ENCODE peak calls at places on chromosomes 12 and 14, in nine cellular contexts. C is GM12892, I is erythroblast, J is HCT116, E is IMR-90, Q is A549, B is uterus, L is lower leg skin, W is heart left ventricle. Y is an unnamed sample.

GRCh38 chr14:97771340-97772045 is 974.3 kb downstream of the VRK1 start:
- DNase-seq in C (no peak), I (no peak), J (no peak), E (no peak), Q (no peak), B (no peak), L (no peak), W (no peak), Y (no peak)

GRCh38 chr14:101947577-101947903 is 16.8 kb upstream of the DYNC1H1 start:
- DNase-seq in C (no peak), I (peak), J (no peak), E (no peak), Q (no peak), B (no peak), L (no peak), W (no peak), Y (no peak)

GRCh38 chr12:121295123-121295745 is 1.3 kb downstream of the CAMKK2 start:
- DNase-seq in C (no peak), I (peak), J (no peak), E (no peak), Q (peak), B (no peak), L (peak), W (no peak), Y (no peak)

GRCh38 chr12:54370218-54370730 is 6.0 kb upstream of the GPR84 start:
- DNase-seq in C (no peak), I (peak), J (no peak), E (peak), Q (peak), B (peak), L (peak), W (peak), Y (peak)

GRCh38 chr14:71582705-71583104 is 349.5 kb upstream of the RGS6 start:
- DNase-seq in C (no peak), I (no peak), J (no peak), E (peak), Q (no peak), B (no peak), L (no peak), W (no peak), Y (no peak)

GRCh38 chr12:46933947-46934346 is 108.2 kb upstream of the SLC38A4 start:
- DNase-seq in C (no peak), I (peak), J (no peak), E (peak), Q (peak), B (no peak), L (no peak), W (no peak), Y (no peak)

GRCh38 chr14:54895683-54896082 is 6.9 kb downstream of the GCH1 start:
- DNase-seq in C (no peak), I (no peak), J (no peak), E (no peak), Q (no peak), B (no peak), L (no peak), W (no peak), Y (no peak)

GRCh38 chr12:7091171-7091570 is 1.1 kb downstream of the C1R start:
- DNase-seq in C (no peak), I (no peak), J (no peak), E (no peak), Q (no peak), B (no peak), L (peak), W (no peak), Y (no peak)

GRCh38 chr14:86450075-86450474 is 920.1 kb downstream of the FLRT2 start:
- DNase-seq in C (no peak), I (no peak), J (no peak), E (peak), Q (no peak), B (no peak), L (no peak), W (no peak), Y (no peak)

GRCh38 chr14:39617537-39617936 is 185.3 kb upstream of the FBXO33 start:
- DNase-seq in C (no peak), I (no peak), J (no peak), E (no peak), Q (no peak), B (no peak), L (no peak), W (no peak), Y (no peak)

GRCh38 chr12:30830751-30831150 is 76.0 kb upstream of the CAPRIN2 start:
- DNase-seq in C (no peak), I (no peak), J (no peak), E (no peak), Q (no peak), B (no peak), L (no peak), W (no peak), Y (no peak)

GRCh38 chr14:95876769-95877490 is at the start of gene TUNAR:
- DNase-seq in C (no peak), I (no peak), J (no peak), E (no peak), Q (no peak), B (no peak), L (no peak), W (no peak), Y (no peak)

GRCh38 chr12:100652488-100652887 is 79.0 kb downstream of the GAS2L3 start:
- DNase-seq in C (no peak), I (no peak), J (no peak), E (no peak), Q (no peak), B (no peak), L (no peak), W (no peak), Y (no peak)

GRCh38 chr12:59472273-59472672 is 123.6 kb upstream of the SLC16A7 start:
- DNase-seq in C (no peak), I (no peak), J (no peak), E (no peak), Q (no peak), B (no peak), L (no peak), W (no peak), Y (no peak)

GRCh38 chr12:46472893-46473633 is 100.5 kb upstream of the SLC38A2 start:
- DNase-seq in C (no peak), I (no peak), J (no peak), E (peak), Q (peak), B (no peak), L (no peak), W (peak), Y (no peak)

GRCh38 chr12:43882578-43883178 is 46.8 kb downstream of the TMEM117 start:
- DNase-seq in C (no peak), I (peak), J (peak), E (peak), Q (peak), B (no peak), L (no peak), W (no peak), Y (peak)

GRCh38 chr12:75933136-75933535 is 98.4 kb downstream of the PHLDA1 start:
- DNase-seq in C (no peak), I (no peak), J (peak), E (peak), Q (peak), B (no peak), L (no peak), W (no peak), Y (no peak)

GRCh38 chr14:45227566-45227965 is 25.4 kb downstream of the MIS18BP1 start:
- DNase-seq in C (no peak), I (no peak), J (no peak), E (peak), Q (no peak), B (no peak), L (no peak), W (no peak), Y (no peak)

GRCh38 chr12:18932715-18933114 is 194.8 kb downstream of the CAPZA3 start:
- DNase-seq in C (no peak), I (no peak), J (no peak), E (peak), Q (no peak), B (no peak), L (no peak), W (no peak), Y (no peak)

GRCh38 chr12:125528300-125528699 is 463.1 kb downstream of the AACS start:
- DNase-seq in C (no peak), I (no peak), J (no peak), E (no peak), Q (no peak), B (no peak), L (no peak), W (no peak), Y (no peak)

GRCh38 chr12:9391751-9392240 is 183.6 kb upstream of the PZP start:
- DNase-seq in C (no peak), I (no peak), J (no peak), E (no peak), Q (no peak), B (no peak), L (no peak), W (no peak), Y (no peak)

GRCh38 chr14:31770271-31770670 is 209.1 kb downstream of the NUBPL start:
- DNase-seq in C (no peak), I (no peak), J (no peak), E (no peak), Q (no peak), B (no peak), L (no peak), W (no peak), Y (no peak)

GRCh38 chr12:104296718-104297117 is 6.8 kb upstream of the EID3 start:
- DNase-seq in C (no peak), I (no peak), J (no peak), E (no peak), Q (peak), B (no peak), L (no peak), W (no peak), Y (no peak)

GRCh38 chr14:68307769-68308168 is 485.1 kb downstream of the ZFP36L1 start:
- DNase-seq in C (no peak), I (no peak), J (no peak), E (peak), Q (no peak), B (no peak), L (no peak), W (no peak), Y (no peak)

DNA sequence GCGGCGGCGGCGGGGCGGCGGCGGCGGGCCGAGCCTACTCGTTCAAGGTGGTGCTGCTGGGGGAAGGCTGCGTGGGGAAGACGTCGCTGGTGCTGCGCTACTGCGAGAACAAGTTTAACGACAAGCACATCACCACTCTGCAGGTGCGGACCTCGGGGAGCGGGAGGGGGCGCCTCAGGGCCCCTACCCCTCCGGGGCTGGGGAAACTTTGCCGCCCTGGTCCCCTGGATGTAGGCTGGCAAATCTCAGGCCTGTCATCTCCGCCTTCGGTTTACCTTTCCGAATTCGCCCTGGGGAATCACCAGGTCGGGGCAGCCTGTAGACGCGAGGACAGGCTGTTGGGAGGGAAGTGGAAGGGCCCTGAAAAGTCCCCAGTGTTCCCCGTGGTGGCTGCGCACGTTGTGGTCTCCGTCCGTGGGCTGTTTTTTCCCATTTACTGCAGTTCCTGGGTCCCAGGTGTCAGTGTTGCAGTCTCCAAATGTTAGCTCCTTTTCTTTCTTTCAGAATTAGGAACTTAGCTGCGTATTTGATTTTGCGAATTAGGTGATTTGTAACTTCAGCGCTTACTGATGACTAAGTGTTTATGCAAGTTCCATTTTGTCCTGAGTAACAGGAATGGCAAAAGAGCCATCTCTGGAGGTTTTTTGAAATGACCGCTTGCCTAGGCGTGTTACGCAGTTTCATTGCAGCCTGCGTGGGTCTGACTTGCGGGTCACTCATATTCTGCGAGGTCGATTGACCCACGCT is 656 bp downstream of the RAB21 start:
- DNase-seq in C (peak), I (peak), J (no peak), E (peak), Q (peak), B (peak), L (peak), W (no peak), Y (peak)
- TF ChIP-seq POLR2A in C (peak), I (no peak), J (no peak), E (peak), Q (no peak), B (no peak), L (no peak), W (no peak), Y (no peak)

GRCh38 chr12:6057693-6058092 is 66.8 kb downstream of the VWF start:
- DNase-seq in C (no peak), I (no peak), J (no peak), E (no peak), Q (no peak), B (no peak), L (no peak), W (no peak), Y (no peak)
- TF ChIP-seq POLR2A in C (no peak), I (no peak), J (no peak), E (no peak), Q (no peak), B (no peak), L (no peak), W (no peak), Y (no peak)

GRCh38 chr14:105043656-105044055 is 21.6 kb downstream of the GPR132 start:
- DNase-seq in C (no peak), I (no peak), J (no peak), E (no peak), Q (no peak), B (no peak), L (no peak), W (no peak), Y (no peak)

GRCh38 chr14:105046891-105047282 is 18.3 kb downstream of the GPR132 start:
- DNase-seq in C (no peak), I (no peak), J (no peak), E (no peak), Q (no peak), B (no peak), L (no peak), W (no peak), Y (no peak)

GRCh38 chr14:105047283-105048016 is 17.8 kb downstream of the GPR132 start:
- DNase-seq in C (no peak), I (no peak), J (no peak), E (no peak), Q (no peak), B (no peak), L (no peak), W (no peak), Y (no peak)

GRCh38 chr14:105042813-105043212 is 21.9 kb upstream of the CDCA4 start:
- DNase-seq in C (no peak), I (no peak), J (no peak), E (no peak), Q (no peak), B (no peak), L (no peak), W (no peak), Y (no peak)

GRCh38 chr14:105045710-105046326 is 19.4 kb downstream of the GPR132 start:
- DNase-seq in C (peak), I (peak), J (peak), E (peak), Q (peak), B (peak), L (peak), W (peak), Y (peak)
- TF ChIP-seq POLR2A in C (no peak), I (no peak), J (no peak), E (peak), Q (no peak), B (no peak), L (no peak), W (no peak), Y (no peak)

DNA sequence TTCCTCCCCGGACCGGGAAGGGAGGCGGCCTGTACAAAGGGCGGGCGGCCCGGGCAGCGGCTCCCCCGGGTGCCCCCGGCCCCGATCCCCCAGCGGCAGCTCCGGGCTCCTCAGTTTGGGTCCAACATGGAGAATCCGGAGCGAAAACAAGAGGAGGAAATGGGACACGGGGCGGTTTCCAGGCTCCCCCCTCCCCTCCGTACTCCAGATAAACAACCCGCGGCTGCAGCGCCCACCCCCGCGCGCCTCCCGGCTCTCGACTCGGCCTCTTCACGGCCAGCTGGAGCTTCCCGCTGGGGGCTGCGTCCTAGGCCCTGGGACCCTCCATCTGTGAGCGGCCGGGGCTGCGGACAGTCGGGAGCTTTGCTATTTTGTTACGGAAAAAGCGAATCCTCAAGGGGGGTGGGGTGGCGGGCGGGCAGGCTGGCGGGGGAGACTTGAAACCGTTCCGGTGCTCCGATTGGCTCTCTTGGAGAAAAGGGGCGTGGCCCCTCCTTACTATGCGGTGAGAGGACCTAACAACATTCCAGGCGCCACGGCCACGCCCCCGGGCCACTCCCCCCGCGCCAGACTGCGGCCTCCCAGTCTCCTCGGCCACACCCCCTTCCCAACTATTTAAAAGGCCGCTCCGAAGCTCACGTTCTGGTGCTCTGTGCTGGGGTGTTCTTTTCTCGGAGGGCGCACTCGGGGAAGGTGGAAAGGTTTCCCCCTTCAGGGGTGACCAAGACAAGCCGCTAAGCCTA is at the start of gene CTDSP2:
- DNase-seq in C (peak), I (peak), J (peak), E (peak), Q (peak), B (peak), L (peak), W (peak), Y (peak)
- TF ChIP-seq POLR2A in C (no peak), I (no peak), J (peak), E (peak), Q (peak), B (peak), L (peak), W (peak), Y (peak)

GRCh38 chr12:74747305-74747704 is 209.7 kb downstream of the ATXN7L3B start:
- DNase-seq in C (no peak), I (no peak), J (peak), E (peak), Q (peak), B (no peak), L (no peak), W (no peak), Y (no peak)
- TF ChIP-seq POLR2A in C (no peak), I (no peak), J (no peak), E (no peak), Q (no peak), B (no peak), L (no peak), W (no peak), Y (no peak)

GRCh38 chr12:111841750-111842555 is at the start of gene MAPKAPK5:
- DNase-seq in C (peak), I (peak), J (peak), E (peak), Q (peak), B (peak), L (peak), W (peak), Y (peak)
- TF ChIP-seq POLR2A in C (peak), I (peak), J (peak), E (peak), Q (peak), B (peak), L (no peak), W (peak), Y (peak)

GRCh38 chr12:4664111-4664510 is 15.2 kb downstream of the NDUFA9 start:
- DNase-seq in C (no peak), I (peak), J (no peak), E (peak), Q (no peak), B (no peak), L (no peak), W (no peak), Y (peak)
- TF ChIP-seq POLR2A in C (no peak), I (no peak), J (no peak), E (no peak), Q (no peak), B (no peak), L (no peak), W (no peak), Y (no peak)

DNA sequence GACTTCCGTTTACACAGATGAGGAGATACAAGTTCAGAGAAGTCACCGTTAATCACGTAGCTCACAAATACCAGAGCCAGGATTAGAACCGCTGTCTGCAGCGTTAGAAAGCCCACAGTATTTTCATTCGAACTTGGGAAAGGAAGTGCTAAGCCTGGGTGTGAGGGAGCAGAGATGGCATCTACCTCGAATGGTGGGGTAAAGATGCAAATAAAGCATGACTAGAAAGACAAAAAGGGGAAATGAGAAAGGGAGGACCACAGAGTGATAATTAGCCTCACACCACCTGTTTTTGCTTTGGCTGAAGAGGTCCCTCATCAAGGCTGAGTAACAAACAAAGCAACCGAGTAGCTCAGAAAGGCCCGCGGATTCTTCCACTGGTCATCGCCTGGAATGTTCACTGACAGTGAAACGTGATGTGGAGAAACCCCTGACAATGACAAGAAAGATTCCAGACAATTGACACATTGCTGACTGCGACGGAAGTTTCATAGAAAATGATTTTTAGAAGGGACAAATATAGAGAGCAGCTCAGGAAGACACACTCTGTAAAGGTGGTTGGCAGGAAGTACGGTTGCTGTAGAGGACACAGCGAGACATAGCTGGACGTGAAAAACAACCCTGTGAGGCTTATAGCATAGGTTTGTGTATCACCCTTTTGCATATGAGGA is 31.5 kb upstream of the BHLHE41 start:
- DNase-seq in C (peak), I (no peak), J (no peak), E (no peak), Q (no peak), B (no peak), L (no peak), W (no peak), Y (no peak)
- TF ChIP-seq POLR2A in C (peak), I (no peak), J (no peak), E (no peak), Q (no peak), B (no peak), L (no peak), W (no peak), Y (no peak)

GRCh38 chr14:103700753-103701490 is 14.3 kb downstream of the XRCC3 start:
- DNase-seq in C (no peak), I (no peak), J (no peak), E (no peak), Q (no peak), B (no peak), L (no peak), W (no peak), Y (no peak)

GRCh38 chr14:103698380-103699260 is 16.6 kb downstream of the XRCC3 start:
- DNase-seq in C (no peak), I (no peak), J (no peak), E (no peak), Q (no peak), B (no peak), L (peak), W (no peak), Y (no peak)

GRCh38 chr14:103702095-103702494 is 13.2 kb downstream of the XRCC3 start:
- DNase-seq in C (no peak), I (no peak), J (no peak), E (no peak), Q (no peak), B (no peak), L (no peak), W (no peak), Y (no peak)

GRCh38 chr14:103699261-103699661 is 16.0 kb downstream of the XRCC3 start:
- DNase-seq in C (no peak), I (no peak), J (no peak), E (no peak), Q (no peak), B (no peak), L (no peak), W (no peak), Y (no peak)

GRCh38 chr14:103699901-103700752 is 15.1 kb downstream of the XRCC3 start:
- DNase-seq in C (no peak), I (no peak), J (no peak), E (no peak), Q (no peak), B (no peak), L (no peak), W (peak), Y (no peak)
- TF ChIP-seq POLR2A in C (no peak), I (no peak), J (no peak), E (no peak), Q (no peak), B (no peak), L (no peak), W (no peak), Y (no peak)

DNA sequence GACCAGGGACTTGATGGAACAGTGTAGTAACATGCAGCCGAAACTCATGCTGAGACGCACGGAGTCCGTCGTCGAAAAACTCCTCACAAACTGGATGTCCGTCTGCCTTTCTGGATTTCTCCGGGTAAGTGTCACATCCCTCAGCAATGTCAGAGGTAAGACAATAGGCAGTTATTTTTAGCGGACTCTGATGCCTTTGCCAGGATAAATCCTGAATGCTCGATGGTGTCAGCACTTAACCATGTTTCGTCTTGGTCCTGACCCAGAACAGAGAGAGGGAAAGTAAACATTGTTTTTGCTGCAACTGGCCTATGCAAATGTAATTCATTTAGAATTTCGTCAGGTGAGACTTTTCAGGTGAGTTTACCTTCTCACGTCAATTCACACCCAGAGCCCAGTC is 112.3 kb downstream of the PLXNC1 start:
- DNase-seq in C (no peak), I (no peak), J (no peak), E (no peak), Q (no peak), B (no peak), L (no peak), W (no peak), Y (no peak)
- TF ChIP-seq POLR2A in C (no peak), I (no peak), J (no peak), E (no peak), Q (no peak), B (no peak), L (no peak), W (no peak), Y (no peak)

Y was measured in H54.